ENCODE peak calls at places on chromosome 14, in six cellular contexts. U is effector memory CD4-positive, alpha-beta T cell; S is right cardiac atrium; Y is Peyer's patch; W is thoracic aorta; G is upper lobe of right lung. B is an unnamed sample.

GRCh38 chr14:77988966-77989365 is 181.2 kb upstream of the NRXN3 start:
- DNase-seq in U (no peak), S (peak; percentile 72), Y (no peak), W (no peak), G (no peak), B (peak; percentile 86)

GRCh38 chr14:49687942-49688700 is at the start of gene POLE2:
- DNase-seq in U (peak; percentile 39), S (peak; percentile 80), Y (peak; percentile 86), W (peak; percentile 18), G (peak; percentile 90), B (peak; percentile 70)

GRCh38 chr14:39102265-39102968 is 618 bp downstream of the SEC23A start:
- DNase-seq in U (no peak), S (no peak), Y (no peak), W (no peak), G (no peak), B (no peak)

GRCh38 chr14:45252356-45253069 is 489 bp downstream of the MIS18BP1 start:
- DNase-seq in U (no peak), S (no peak), Y (no peak), W (no peak), G (no peak), B (no peak)

GRCh38 chr14:33163109-33163508 is 224.4 kb downstream of the NPAS3 start:
- DNase-seq in U (no peak), S (no peak), Y (no peak), W (no peak), G (no peak), B (no peak)

GRCh38 chr14:66979083-66979974 is 209.9 kb upstream of the GARIN2 start:
- DNase-seq in U (no peak), S (no peak), Y (no peak), W (no peak), G (no peak), B (no peak)

GRCh38 chr14:42884100-42884499 is 1277.4 kb downstream of the LRFN5 start:
- DNase-seq in U (no peak), S (no peak), Y (no peak), W (no peak), G (no peak), B (no peak)

GRCh38 chr14:42715316-42715715 is 1108.6 kb downstream of the LRFN5 start:
- DNase-seq in U (no peak), S (no peak), Y (no peak), W (no peak), G (no peak), B (no peak)

GRCh38 chr14:53149656-53150319 is 3.3 kb downstream of the DDHD1 start:
- DNase-seq in U (no peak), S (no peak), Y (no peak), W (no peak), G (no peak), B (no peak)

GRCh38 chr14:35254736-35255135 is 37.4 kb upstream of the PSMA6 start:
- DNase-seq in U (no peak), S (no peak), Y (no peak), W (no peak), G (no peak), B (no peak)

GRCh38 chr14:61557262-61557661 is 138.1 kb upstream of the HIF1A start:
- DNase-seq in U (no peak), S (no peak), Y (no peak), W (no peak), G (no peak), B (no peak)
- H3K4me1 ChIP-seq in U (no peaks in the 10 kb centered on the region), S (peaks cover 13% of the 10 kb centered on the region), Y (peaks cover 6% of the 10 kb centered on the region), W (peaks cover 12% of the 10 kb centered on the region), G (peaks cover 35% of the 10 kb centered on the region), B (peaks cover 57% of the 10 kb centered on the region)

GRCh38 chr14:58752280-58752679 is 114.5 kb downstream of the DACT1 start:
- DNase-seq in U (no peak), S (no peak), Y (no peak), W (no peak), G (no peak), B (no peak)
- H3K4me1 ChIP-seq in U (no peaks in the 10 kb centered on the region), S (peaks cover 9% of the 10 kb centered on the region), Y (peaks cover 9% of the 10 kb centered on the region), W (peaks cover 20% of the 10 kb centered on the region), G (peaks cover 56% of the 10 kb centered on the region), B (peaks cover 32% of the 10 kb centered on the region)

DNA sequence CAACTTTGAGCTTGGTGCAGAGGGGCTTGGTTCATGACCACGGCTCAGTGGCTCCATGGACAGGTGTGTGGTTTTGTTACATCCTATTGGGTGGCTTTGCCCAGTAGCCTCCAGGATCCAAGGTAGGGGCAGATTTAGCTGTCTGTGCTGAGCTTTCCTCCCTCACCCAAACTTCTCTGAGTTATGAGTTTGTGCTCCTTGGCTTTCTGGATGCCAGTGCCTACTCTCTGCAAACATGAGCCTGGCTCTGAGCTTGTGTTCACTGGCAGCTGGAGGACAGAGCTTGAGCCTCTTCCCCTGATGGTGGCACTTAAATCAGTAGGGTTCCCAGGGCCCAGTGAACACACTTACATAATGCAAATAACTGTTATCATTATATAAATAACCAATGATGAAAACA is 45.3 kb upstream of the HECTD1 start:
- DNase-seq in U (no peak), S (no peak), Y (no peak), W (no peak), G (no peak), B (no peak)
- H3K4me1 ChIP-seq in U (no peaks in the 10 kb centered on the region), S (no peaks in the 10 kb centered on the region), Y (no peaks in the 10 kb centered on the region), W (no peaks in the 10 kb centered on the region), G (peaks cover 2% of the 10 kb centered on the region), B (no peaks in the 10 kb centered on the region)

GRCh38 chr14:99559286-99559990 is 44.6 kb downstream of the CCDC85C start:
- DNase-seq in U (no peak), S (no peak), Y (no peak), W (no peak), G (no peak), B (no peak)
- H3K4me1 ChIP-seq in U (no peaks in the 10 kb centered on the region), S (no peaks in the 10 kb centered on the region), Y (peaks cover 3% of the 10 kb centered on the region), W (peaks cover 3% of the 10 kb centered on the region), G (peaks cover 14% of the 10 kb centered on the region), B (peaks cover 42% of the 10 kb centered on the region)

DNA sequence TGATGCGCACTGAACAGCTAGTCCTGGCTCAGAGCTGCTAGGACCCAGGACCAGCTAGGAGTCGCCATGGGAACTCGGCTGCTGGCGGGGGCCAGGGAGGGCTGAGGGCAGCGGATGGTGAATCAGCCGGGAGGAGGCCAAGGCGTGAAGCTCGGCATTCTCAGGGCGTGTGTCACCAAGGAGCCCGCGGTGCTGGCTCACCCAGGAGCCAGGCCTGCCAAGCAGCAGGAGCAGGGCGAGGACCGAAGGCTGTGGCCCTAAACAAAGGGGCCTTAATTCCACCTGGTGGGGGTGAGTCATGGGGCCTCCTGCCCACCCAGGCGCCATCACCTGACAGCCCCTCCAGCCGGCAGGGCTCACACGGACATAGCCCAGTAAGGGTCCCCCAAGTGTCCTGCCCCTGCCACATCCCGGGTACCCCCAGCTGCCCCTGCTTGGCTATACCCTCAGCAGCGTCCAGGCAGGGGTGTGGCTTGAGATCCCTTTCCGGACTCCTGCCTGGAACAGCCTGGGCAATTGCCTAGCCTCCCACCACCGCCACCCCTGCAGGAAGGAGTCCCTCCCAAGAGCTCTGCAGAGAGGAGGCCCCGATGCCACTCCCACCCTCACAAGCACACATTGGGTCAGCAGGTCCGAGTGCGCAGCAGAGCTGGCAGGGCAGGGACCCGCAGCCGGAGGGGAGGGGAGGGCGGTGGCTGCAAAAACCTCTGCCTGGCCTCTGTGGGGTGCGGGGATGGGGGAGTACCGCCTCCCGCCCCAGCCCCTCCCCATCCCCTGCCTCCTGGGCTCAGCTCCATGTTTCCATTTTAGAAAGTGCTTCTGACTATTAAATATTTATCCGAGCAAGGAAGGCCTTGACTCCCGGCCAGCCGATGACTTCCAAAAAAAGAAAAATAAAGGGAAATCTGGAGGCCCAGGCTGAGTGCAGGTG is 4.7 kb downstream of the AHNAK2 start:
- DNase-seq in U (no peak), S (peak; percentile 92), Y (peak; percentile 88), W (peak; percentile 82), G (peak; percentile 87), B (peak; percentile 92)
- H3K4me1 ChIP-seq in U (peaks cover 7% of the 10 kb centered on the region), S (peaks cover 10% of the 10 kb centered on the region), Y (peaks cover 6% of the 10 kb centered on the region), W (peaks cover 40% of the 10 kb centered on the region), G (peaks cover 74% of the 10 kb centered on the region), B (peaks cover 94% of the 10 kb centered on the region)

DNA sequence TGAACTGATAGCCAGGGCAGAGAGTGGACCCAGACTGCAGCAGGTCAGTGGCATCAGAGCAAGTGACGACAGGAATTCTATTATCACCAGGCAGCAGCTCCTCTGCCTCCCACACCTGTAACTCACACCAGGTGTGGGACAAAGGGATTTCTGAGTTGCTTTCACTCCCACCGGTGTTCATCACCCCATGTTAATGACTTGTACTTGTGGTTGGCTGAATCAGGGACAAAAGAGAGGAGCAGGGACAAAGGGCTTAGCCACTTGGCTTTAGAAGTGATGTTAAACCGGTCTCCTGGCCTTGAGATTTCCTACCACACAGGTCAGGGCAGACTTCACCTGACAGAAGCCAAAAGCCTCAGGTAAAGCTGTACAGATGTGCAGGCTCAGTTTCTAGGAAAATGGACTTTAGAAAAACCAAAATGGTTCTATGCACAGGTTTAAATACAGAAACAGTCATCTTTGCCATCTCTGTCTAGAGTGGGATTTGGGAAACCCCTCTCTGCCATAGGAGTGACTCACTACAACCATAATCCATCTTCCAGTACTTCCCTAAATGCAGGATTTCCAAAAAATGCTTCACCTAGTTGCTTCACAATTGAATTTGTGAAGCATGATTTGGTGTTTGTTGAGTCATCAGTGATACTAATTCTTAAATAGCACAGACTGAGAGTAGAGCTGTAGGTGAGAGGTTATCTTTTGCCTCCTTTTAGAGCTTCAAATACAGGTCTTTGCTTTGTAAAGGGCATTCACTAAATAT is 158.5 kb downstream of the PRKCH start:
- DNase-seq in U (no peak), S (no peak), Y (no peak), W (no peak), G (no peak), B (no peak)
- H3K4me1 ChIP-seq in U (peaks cover 55% of the 10 kb centered on the region), S (peaks cover 21% of the 10 kb centered on the region), Y (peaks cover 4% of the 10 kb centered on the region), W (peaks cover 30% of the 10 kb centered on the region), G (peaks cover 58% of the 10 kb centered on the region), B (no peaks in the 10 kb centered on the region)

DNA sequence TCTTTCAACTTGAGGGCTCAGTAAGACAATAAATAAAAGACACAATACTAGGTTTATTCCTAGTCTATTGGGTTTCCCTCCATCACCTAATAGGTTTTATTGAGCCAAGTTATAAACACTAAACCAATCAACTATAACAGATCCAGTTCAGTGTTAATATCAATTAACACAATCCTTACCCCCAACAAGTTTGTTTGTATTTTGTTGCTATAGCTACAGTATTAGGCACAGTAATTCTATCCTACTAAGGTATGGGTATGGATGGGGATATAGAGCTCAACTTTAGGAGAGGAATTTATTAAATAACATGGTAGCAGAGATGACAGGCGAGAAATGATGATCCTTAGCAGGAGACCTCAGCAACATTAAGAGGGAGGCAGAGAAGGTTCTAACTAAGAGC is 13.3 kb downstream of the PPP4R3A start:
- DNase-seq in U (no peak), S (no peak), Y (no peak), W (no peak), G (no peak), B (no peak)
- H3K4me1 ChIP-seq in U (peaks cover 45% of the 10 kb centered on the region), S (peaks cover 14% of the 10 kb centered on the region), Y (no peaks in the 10 kb centered on the region), W (peaks cover 34% of the 10 kb centered on the region), G (peaks cover 68% of the 10 kb centered on the region), B (peaks cover 73% of the 10 kb centered on the region)

GRCh38 chr14:100370003-100370402 is 46.9 kb downstream of the SLC25A47 start:
- DNase-seq in U (no peak), S (no peak), Y (no peak), W (no peak), G (no peak), B (no peak)

GRCh38 chr14:100374270-100374669 is 51.1 kb downstream of the SLC25A47 start:
- DNase-seq in U (no peak), S (no peak), Y (no peak), W (no peak), G (no peak), B (no peak)

GRCh38 chr14:100374891-100375272 is 51.7 kb downstream of the SLC25A47 start:
- DNase-seq in U (no peak), S (no peak), Y (no peak), W (no peak), G (no peak), B (no peak)

GRCh38 chr14:100371773-100372172 is 48.6 kb downstream of the SLC25A47 start:
- DNase-seq in U (no peak), S (no peak), Y (no peak), W (no peak), G (no peak), B (no peak)

GRCh38 chr14:100372357-100373048 is 49.4 kb downstream of the SLC25A47 start:
- DNase-seq in U (no peak), S (no peak), Y (no peak), W (no peak), G (no peak), B (no peak)
- H3K4me1 ChIP-seq in U (peaks cover 13% of the 10 kb centered on the region), S (no peaks in the 10 kb centered on the region), Y (no peaks in the 10 kb centered on the region), W (peaks cover 10% of the 10 kb centered on the region), G (peaks cover 31% of the 10 kb centered on the region), B (no peaks in the 10 kb centered on the region)